ENCODE peak calls at places on chromosomes 16 and 17, in eight cellular contexts. N is fibroblast of the aortic adventitia; I is B cell; T is AG04450; M is GM06990; J is neural crest cell; Y is CD4-positive, alpha-beta T cell; C is astrocyte of the cerebellum. H is an unnamed sample.

GRCh38 chr17:79374807-79375206 is 236.0 kb downstream of the RBFOX3 start:
- DNase-seq in N (no peak), C (no peak), M (no peak), T (no peak), Y (no peak), J (no peak), I (no peak), H (no peak)

GRCh38 chr16:50537533-50538290 is 10.5 kb upstream of the NKD1 start:
- DNase-seq in Y (no peak), C (no peak), J (no peak), T (no peak), M (no peak), I (no peak), N (no peak), H (no peak)

GRCh38 chr17:39485555-39485954 is 24.3 kb downstream of the CDK12 start:
- DNase-seq in I (no peak), Y (no peak), M (no peak), J (no peak), C (peak), N (peak), T (peak), H (peak)

GRCh38 chr17:67503184-67503583 is 126.1 kb downstream of the PITPNC1 start:
- DNase-seq in I (no peak), M (no peak), C (no peak), J (no peak), Y (no peak), T (no peak), N (peak), H (no peak)

GRCh38 chr17:43667506-43668438 is 6.0 kb upstream of the MEOX1 start:
- DNase-seq in C (no peak), Y (no peak), I (no peak), T (no peak), M (no peak), N (peak), J (no peak), H (no peak)

GRCh38 chr17:28577466-28577824 is 750 bp upstream of the ALDOC start:
- DNase-seq in J (no peak), C (no peak), T (no peak), I (no peak), N (no peak), Y (no peak), M (no peak), H (no peak)

GRCh38 chr16:31440511-31441184 is 1.9 kb downstream of the ZNF843 start:
- DNase-seq in I (no peak), C (no peak), T (no peak), J (no peak), Y (no peak), N (peak), M (no peak), H (no peak)

GRCh38 chr17:42687707-42688275 is 5.5 kb downstream of the CNTNAP1 start:
- DNase-seq in I (no peak), M (no peak), J (no peak), Y (no peak), N (no peak), T (no peak), C (no peak), H (no peak)

GRCh38 chr17:7021993-7022778 is 664 bp upstream of the BCL6B start:
- DNase-seq in J (peak), T (no peak), M (peak), C (no peak), N (peak), Y (peak), I (peak), H (no peak)

GRCh38 chr17:12727881-12728280 is 61.4 kb upstream of the ARHGAP44 start:
- DNase-seq in Y (no peak), J (no peak), C (no peak), N (peak), M (no peak), T (no peak), I (no peak), H (no peak)

GRCh38 chr17:37774508-37774907 is 29.6 kb upstream of the HNF1B start:
- DNase-seq in I (peak), J (no peak), M (peak), C (no peak), Y (no peak), N (no peak), T (no peak), H (peak)

GRCh38 chr17:61492759-61493526 is 40.7 kb downstream of the TBX4 start:
- DNase-seq in I (no peak), M (no peak), C (no peak), N (peak), Y (no peak), J (no peak), T (no peak), H (no peak)
- TF ChIP-seq CTCF in I (no peak), M (no peak), C (no peak), N (no peak), Y (no peak), J (no peak), T (no peak), H (no peak)

GRCh38 chr17:8991514-8992285 is 26.2 kb upstream of the PIK3R5 start:
- DNase-seq in M (no peak), Y (peak), N (peak), C (peak), I (peak), J (peak), T (peak), H (peak)

GRCh38 chr17:8981443-8981842 is 15.9 kb upstream of the PIK3R5 start:
- DNase-seq in Y (no peak), N (no peak), I (no peak), T (no peak), J (no peak), C (no peak), M (no peak), H (no peak)

GRCh38 chr17:8985054-8985701 is 19.7 kb upstream of the PIK3R5 start:
- DNase-seq in T (no peak), C (no peak), M (peak), Y (no peak), N (no peak), J (no peak), I (peak), H (no peak)

GRCh38 chr17:8988263-8988662 is 22.8 kb upstream of the PIK3R5 start:
- DNase-seq in T (no peak), C (no peak), N (no peak), J (no peak), M (no peak), I (no peak), Y (no peak), H (no peak)

DNA sequence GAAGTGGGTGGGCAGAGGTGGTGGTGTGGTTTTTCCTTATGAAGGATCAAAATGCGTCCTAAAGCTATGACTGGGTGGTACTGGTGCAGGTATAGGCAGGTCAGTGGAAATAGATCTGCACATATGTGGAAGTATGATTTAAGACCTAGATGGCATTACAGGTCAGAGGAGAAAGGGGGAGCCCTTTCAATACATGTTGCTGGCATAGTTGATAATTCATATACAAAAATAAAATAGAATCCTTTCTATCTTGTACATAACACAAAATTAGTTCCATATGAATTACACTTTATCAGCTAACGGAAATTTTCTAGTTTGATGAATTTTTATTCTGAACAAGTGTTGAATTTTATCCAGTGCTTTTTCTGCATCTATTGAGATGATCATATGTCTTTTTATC is 20.8 kb upstream of the PIK3R5 start:
- DNase-seq in M (no peak), N (no peak), T (no peak), J (no peak), Y (no peak), C (no peak), I (no peak), H (no peak)
- TF ChIP-seq CTCF in M (peak), N (no peak), T (peak), J (no peak), Y (peak), C (no peak), I (peak), H (no peak)

DNA sequence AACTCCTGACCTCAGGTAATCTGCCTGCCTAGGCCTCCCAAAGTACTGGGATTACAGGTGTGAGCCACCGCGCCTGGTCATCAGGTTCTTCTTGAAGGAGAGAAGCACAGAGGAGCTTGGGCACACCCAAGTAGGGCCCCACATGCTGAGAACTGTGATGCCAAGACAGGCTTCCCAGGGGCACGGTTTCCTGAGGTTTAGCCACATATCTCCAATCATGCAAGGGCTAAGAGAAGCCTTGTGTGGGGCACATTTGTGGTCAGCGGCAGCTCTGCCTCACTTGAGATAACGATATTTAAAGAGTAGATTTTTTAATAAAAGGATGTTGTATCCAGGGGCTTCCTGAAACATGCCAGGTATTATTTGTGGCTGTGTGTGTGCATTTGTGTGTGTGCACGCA is 46.9 kb downstream of the CUEDC1 start:
- DNase-seq in T (no peak), M (no peak), I (no peak), N (no peak), Y (no peak), J (no peak), C (no peak), H (no peak)
- TF ChIP-seq CTCF in T (no peak), M (no peak), I (no peak), N (no peak), Y (no peak), J (no peak), C (no peak), H (no peak)

GRCh38 chr17:47298712-47299111 is 25.0 kb upstream of the EFCAB13 start:
- DNase-seq in M (no peak), C (no peak), I (no peak), N (no peak), Y (no peak), T (no peak), J (no peak), H (no peak)

GRCh38 chr17:47297661-47298400 is 25.9 kb upstream of the EFCAB13 start:
- DNase-seq in N (peak), M (no peak), Y (no peak), I (no peak), T (no peak), C (no peak), J (no peak), H (no peak)

GRCh38 chr17:47292206-47292605 is 31.5 kb upstream of the EFCAB13 start:
- DNase-seq in I (no peak), T (no peak), Y (no peak), M (no peak), N (no peak), J (no peak), C (no peak), H (no peak)

GRCh38 chr17:47295874-47296255 is 27.9 kb upstream of the EFCAB13 start:
- DNase-seq in T (no peak), J (no peak), M (no peak), I (no peak), N (no peak), Y (no peak), C (no peak), H (no peak)

GRCh38 chr17:47295037-47295873 is 28.5 kb upstream of the EFCAB13 start:
- DNase-seq in N (no peak), T (no peak), Y (no peak), J (peak), M (no peak), C (no peak), I (no peak), H (no peak)
- TF ChIP-seq CTCF in N (no peak), T (no peak), Y (no peak), J (no peak), M (no peak), C (no peak), I (no peak), H (no peak)

GRCh38 chr17:8277317-8277716 is 11.2 kb upstream of the RANGRF start:
- DNase-seq in T (no peak), C (no peak), N (no peak), Y (no peak), M (no peak), I (no peak), J (no peak), H (no peak)

GRCh38 chr17:8273884-8274444 is 14.5 kb upstream of the RANGRF start:
- DNase-seq in N (no peak), M (no peak), I (no peak), J (no peak), T (no peak), Y (no peak), C (no peak), H (peak)

GRCh38 chr17:8272421-8272820 is 16.0 kb upstream of the RANGRF start:
- DNase-seq in N (no peak), I (no peak), C (no peak), M (no peak), T (no peak), J (no peak), Y (no peak), H (no peak)

GRCh38 chr17:8275421-8276290 is 12.8 kb upstream of the RANGRF start:
- DNase-seq in T (no peak), Y (no peak), M (no peak), I (no peak), N (no peak), C (no peak), J (no peak), H (no peak)
- TF ChIP-seq CTCF in T (no peak), Y (no peak), M (no peak), I (no peak), N (no peak), C (no peak), J (no peak), H (no peak)

GRCh38 chr16:1428511-1428910 is 2.4 kb upstream of the PERCC1 start:
- DNase-seq in N (peak), T (no peak), Y (peak), J (no peak), I (peak), C (no peak), M (peak), H (no peak)
- TF ChIP-seq CTCF in N (peak), T (peak), Y (peak), J (no peak), I (peak), C (peak), M (peak), H (no peak)

DNA sequence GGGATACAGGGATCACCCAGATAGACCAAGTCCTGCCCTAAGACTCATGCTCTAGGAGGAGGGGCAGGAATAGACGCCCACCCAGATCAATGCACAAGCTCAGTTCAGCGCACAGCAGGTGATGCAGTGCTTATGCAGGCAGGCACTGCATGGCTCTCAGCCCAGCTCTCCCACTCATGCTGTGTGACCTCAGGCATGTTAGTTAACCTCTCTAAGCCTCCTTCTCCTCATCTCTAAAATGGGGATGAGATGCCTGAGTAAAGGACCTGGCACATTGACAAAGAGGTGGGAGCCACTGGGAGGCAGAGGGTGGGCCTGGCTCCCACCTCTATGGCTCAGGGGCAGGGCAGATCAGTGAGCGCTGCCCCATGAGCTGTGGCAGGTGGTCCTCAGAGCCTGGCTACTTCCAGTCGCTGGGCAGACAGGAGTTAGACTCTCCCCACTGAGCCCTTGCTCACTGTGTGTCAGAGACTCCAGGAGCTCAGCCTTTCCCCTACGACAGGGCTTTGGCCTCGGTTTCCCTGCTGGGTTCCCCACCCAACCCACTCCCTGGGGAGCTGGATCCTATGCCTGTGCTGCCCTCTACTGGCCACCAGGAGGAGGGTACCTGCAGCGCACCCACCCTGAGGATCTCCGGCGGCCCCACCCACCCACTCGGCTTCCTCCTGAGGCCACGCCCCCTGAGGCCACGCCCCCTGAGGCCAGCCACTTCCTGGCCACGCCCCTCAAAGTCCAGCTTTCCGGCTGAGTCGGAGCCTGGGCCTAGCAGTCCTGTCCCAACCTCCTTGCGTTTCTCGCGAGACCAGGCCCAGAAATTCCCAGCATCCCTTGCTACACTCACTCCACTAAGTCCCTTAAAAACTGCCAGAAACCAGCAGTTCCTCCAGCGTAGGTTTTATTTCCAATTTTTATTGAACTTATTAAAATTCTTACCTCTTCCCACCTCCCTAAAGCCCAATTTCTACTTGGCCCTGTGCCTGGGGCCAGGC is 196.1 kb downstream of the GSG1L start:
- DNase-seq in C (peak), Y (peak), I (no peak), T (peak), M (peak), N (peak), J (peak), H (no peak)
- TF ChIP-seq CTCF in C (peak), Y (peak), I (no peak), T (peak), M (peak), N (peak), J (peak), H (peak)

GRCh38 chr16:85441189-85441889 is 171.8 kb upstream of the GSE1 start:
- DNase-seq in M (no peak), C (no peak), J (no peak), N (no peak), T (no peak), Y (no peak), I (no peak), H (no peak)
- TF ChIP-seq CTCF in M (peak), C (no peak), J (no peak), N (no peak), T (no peak), Y (no peak), I (no peak), H (no peak)

GRCh38 chr17:74542166-74542565 is 3.7 kb downstream of the CD300C start:
- DNase-seq in J (no peak), N (no peak), M (no peak), I (peak), T (no peak), C (no peak), Y (no peak), H (no peak)

GRCh38 chr17:74542727-74543383 is 3.1 kb downstream of the CD300C start:
- DNase-seq in Y (no peak), C (no peak), M (no peak), J (no peak), I (peak), N (no peak), T (no peak), H (no peak)

GRCh38 chr17:74543891-74544760 is 1.8 kb downstream of the CD300C start:
- DNase-seq in M (no peak), Y (no peak), T (no peak), C (no peak), J (no peak), N (no peak), I (no peak), H (no peak)

GRCh38 chr17:74544991-74545441 is 899 bp downstream of the CD300C start:
- DNase-seq in Y (no peak), I (no peak), C (no peak), N (no peak), J (no peak), M (no peak), T (no peak), H (no peak)

GRCh38 chr17:74543406-74543805 is 2.5 kb downstream of the CD300C start:
- DNase-seq in Y (no peak), C (no peak), M (no peak), T (no peak), N (no peak), I (peak), J (no peak), H (no peak)
- TF ChIP-seq CTCF in Y (no peak), C (no peak), M (no peak), T (no peak), N (no peak), I (no peak), J (no peak), H (no peak)

H was measured in epithelial cell of proximal tubule.